ENCODE peak calls at places on chromosomes 1 and 21, in seven cellular contexts. L, B, U, G, F, O and M are unnamed samples.
A peak's percentile ranks its signal among the peaks of the same experiment; 100 is the strongest.

GRCh38 chr1:54976747-54977146 is 3.7 kb upstream of the TMEM61 start:
- DNase-seq in L (no peak), B (no peak), U (no peak), F (no peak), O (no peak), G (no peak), M (peak; percentile 89)

GRCh38 chr1:14921057-14921456 is 232.5 kb upstream of the TMEM51 start:
- DNase-seq in F (no peak), U (no peak), L (no peak), B (no peak), G (no peak), O (no peak), M (no peak)

GRCh38 chr1:191592111-191592510 is 566.2 kb upstream of the RGS18 start:
- DNase-seq in L (no peak), B (no peak), F (no peak), U (no peak), G (peak; percentile 38), O (no peak), M (no peak)

GRCh38 chr1:28812669-28813468 is 899 bp downstream of the OPRD1 start:
- DNase-seq in G (no peak), B (no peak), F (no peak), U (peak; percentile 44), L (no peak), O (no peak), M (peak; percentile 46)

GRCh38 chr21:38175321-38175720 is 81.5 kb upstream of the KCNJ15 start:
- DNase-seq in G (no peak), B (no peak), L (no peak), F (no peak), U (no peak), O (no peak), M (no peak)

GRCh38 chr21:42524341-42525227 is 10.9 kb downstream of the SLC37A1 start:
- DNase-seq in G (peak; percentile 9), B (peak; percentile 84), U (peak; percentile 22), O (peak; percentile 53), F (no peak), L (peak; percentile 81), M (peak; percentile 85)

GRCh38 chr1:59738152-59738551 is 76.6 kb upstream of the HOOK1 start:
- DNase-seq in O (no peak), G (no peak), B (no peak), L (no peak), U (no peak), F (no peak), M (peak; percentile 12)

GRCh38 chr1:21182181-21182711 is 5.5 kb upstream of the EIF4G3 start:
- DNase-seq in O (no peak), U (no peak), L (no peak), F (no peak), B (no peak), G (no peak), M (no peak)

GRCh38 chr1:110524311-110525249 is 5.6 kb upstream of the KCNA10 start:
- DNase-seq in U (peak; percentile 66), B (peak; percentile 89), G (peak; percentile 67), O (peak; percentile 81), F (peak; percentile 43), L (peak; percentile 59), M (peak; percentile 67)